ENCODE peak calls at places on chromosomes 5 and 9, in seven cellular contexts. One of them, this sample, is unnamed.

GRCh38 chr5:170468633-170469032 is 35.2 kb upstream of the KCNIP1 start:
- DNase-seq in prostate gland: no peak
- DNase-seq in GM04503: no peak
- DNase-seq in AG10803: no peak
- DNase-seq in epithelial cell of esophagus: no peak
- DNase-seq in GM13976: no peak
- DNase-seq in SW480: no peak
- DNase-seq in this sample: no peak

GRCh38 chr5:73272351-73272750 is 99.4 kb downstream of the TMEM174 start:
- DNase-seq in prostate gland: no peak
- DNase-seq in GM04503: no peak
- DNase-seq in AG10803: peak
- DNase-seq in epithelial cell of esophagus: peak
- DNase-seq in GM13976: no peak
- DNase-seq in SW480: no peak
- DNase-seq in this sample: peak

GRCh38 chr5:175823731-175824525 is 47.5 kb upstream of the CPLX2 start:
- DNase-seq in prostate gland: no peak
- DNase-seq in GM04503: no peak
- DNase-seq in AG10803: no peak
- DNase-seq in epithelial cell of esophagus: no peak
- DNase-seq in GM13976: no peak
- DNase-seq in SW480: no peak
- DNase-seq in this sample: no peak

GRCh38 chr9:137666505-137666809 is 47.7 kb downstream of the EHMT1 start:
- DNase-seq in prostate gland: no peak
- DNase-seq in GM04503: no peak
- DNase-seq in AG10803: no peak
- DNase-seq in epithelial cell of esophagus: no peak
- DNase-seq in GM13976: no peak
- DNase-seq in SW480: no peak
- DNase-seq in this sample: no peak

GRCh38 chr9:81380960-81381359 is 308.4 kb downstream of the TLE1 start:
- DNase-seq in prostate gland: no peak
- DNase-seq in GM04503: no peak
- DNase-seq in AG10803: no peak
- DNase-seq in epithelial cell of esophagus: no peak
- DNase-seq in GM13976: no peak
- DNase-seq in SW480: no peak
- DNase-seq in this sample: peak

GRCh38 chr9:12972608-12973589 is 198.1 kb downstream of the LURAP1L start:
- DNase-seq in prostate gland: peak
- DNase-seq in GM04503: no peak
- DNase-seq in AG10803: no peak
- DNase-seq in epithelial cell of esophagus: no peak
- DNase-seq in GM13976: no peak
- DNase-seq in SW480: no peak
- DNase-seq in this sample: no peak

GRCh38 chr9:120712539-120713031 is 1.7 kb downstream of the MEGF9 start:
- DNase-seq in prostate gland: no peak
- DNase-seq in GM04503: no peak
- DNase-seq in AG10803: no peak
- DNase-seq in epithelial cell of esophagus: peak
- DNase-seq in GM13976: no peak
- DNase-seq in SW480: no peak
- DNase-seq in this sample: no peak

GRCh38 chr9:95018099-95018927 is 291.8 kb downstream of the AOPEP start:
- DNase-seq in prostate gland: peak
- DNase-seq in GM04503: peak
- DNase-seq in AG10803: peak
- DNase-seq in epithelial cell of esophagus: peak
- DNase-seq in GM13976: no peak
- DNase-seq in SW480: no peak
- DNase-seq in this sample: peak

GRCh38 chr9:114223564-114224246 is 68.4 kb downstream of the COL27A1 start:
- DNase-seq in prostate gland: no peak
- DNase-seq in GM04503: no peak
- DNase-seq in AG10803: peak
- DNase-seq in epithelial cell of esophagus: peak
- DNase-seq in GM13976: no peak
- DNase-seq in SW480: peak
- DNase-seq in this sample: peak

GRCh38 chr5:86170194-86170593 is 447.5 kb upstream of the COX7C start:
- DNase-seq in prostate gland: no peak
- DNase-seq in GM04503: no peak
- DNase-seq in AG10803: no peak
- DNase-seq in epithelial cell of esophagus: no peak
- DNase-seq in GM13976: no peak
- DNase-seq in SW480: no peak
- DNase-seq in this sample: no peak

GRCh38 chr5:82347213-82347947 is 69.2 kb upstream of the RPS23 start:
- DNase-seq in prostate gland: no peak
- DNase-seq in GM04503: no peak
- DNase-seq in AG10803: peak
- DNase-seq in epithelial cell of esophagus: peak
- DNase-seq in GM13976: no peak
- DNase-seq in SW480: no peak
- DNase-seq in this sample: no peak

GRCh38 chr5:473344-474192 is 30.6 kb downstream of the EXOC3 start:
- DNase-seq in prostate gland: no peak
- DNase-seq in GM04503: no peak
- DNase-seq in AG10803: peak
- DNase-seq in epithelial cell of esophagus: peak
- DNase-seq in GM13976: no peak
- DNase-seq in SW480: peak
- DNase-seq in this sample: peak

GRCh38 chr9:18905033-18905882 is 127.8 kb downstream of the SAXO1 start:
- DNase-seq in prostate gland: no peak
- DNase-seq in GM04503: no peak
- DNase-seq in AG10803: peak
- DNase-seq in epithelial cell of esophagus: no peak
- DNase-seq in GM13976: no peak
- DNase-seq in SW480: no peak
- DNase-seq in this sample: peak

GRCh38 chr5:15560421-15560820 is 60.4 kb downstream of the FBXL7 start:
- DNase-seq in prostate gland: no peak
- DNase-seq in GM04503: no peak
- DNase-seq in AG10803: peak
- DNase-seq in epithelial cell of esophagus: peak
- DNase-seq in GM13976: no peak
- DNase-seq in SW480: no peak
- DNase-seq in this sample: no peak

GRCh38 chr9:132166599-132166998 is 4.7 kb downstream of the NTNG2 start:
- DNase-seq in prostate gland: no peak
- DNase-seq in GM04503: no peak
- DNase-seq in AG10803: no peak
- DNase-seq in epithelial cell of esophagus: peak
- DNase-seq in GM13976: no peak
- DNase-seq in SW480: no peak
- DNase-seq in this sample: no peak

GRCh38 chr5:80284720-80285119 is 28.9 kb upstream of the SERINC5 start:
- DNase-seq in prostate gland: no peak
- DNase-seq in GM04503: no peak
- DNase-seq in AG10803: no peak
- DNase-seq in epithelial cell of esophagus: no peak
- DNase-seq in GM13976: no peak
- DNase-seq in SW480: no peak
- DNase-seq in this sample: no peak

GRCh38 chr5:98902733-98903132 is 26.1 kb downstream of the CHD1 start:
- DNase-seq in prostate gland: no peak
- DNase-seq in GM04503: no peak
- DNase-seq in AG10803: peak
- DNase-seq in epithelial cell of esophagus: peak
- DNase-seq in GM13976: no peak
- DNase-seq in SW480: no peak
- DNase-seq in this sample: peak

GRCh38 chr9:27394826-27395201 is 97.9 kb upstream of the EQTN start:
- DNase-seq in prostate gland: no peak
- DNase-seq in GM04503: no peak
- DNase-seq in AG10803: no peak
- DNase-seq in epithelial cell of esophagus: peak
- DNase-seq in GM13976: no peak
- DNase-seq in SW480: no peak
- DNase-seq in this sample: no peak

GRCh38 chr5:111948517-111948916 is 191.5 kb upstream of the NREP start:
- DNase-seq in prostate gland: no peak
- DNase-seq in GM04503: peak
- DNase-seq in AG10803: peak
- DNase-seq in epithelial cell of esophagus: peak
- DNase-seq in GM13976: no peak
- DNase-seq in SW480: no peak
- DNase-seq in this sample: peak

GRCh38 chr9:81878530-81878929 is 49.7 kb upstream of the SPATA31D4 start:
- DNase-seq in prostate gland: no peak
- DNase-seq in GM04503: no peak
- DNase-seq in AG10803: no peak
- DNase-seq in epithelial cell of esophagus: no peak
- DNase-seq in GM13976: no peak
- DNase-seq in SW480: no peak
- DNase-seq in this sample: peak

GRCh38 chr9:122835313-122835731 is 6.9 kb upstream of the PDCL start:
- DNase-seq in prostate gland: no peak
- DNase-seq in GM04503: no peak
- DNase-seq in AG10803: no peak
- DNase-seq in epithelial cell of esophagus: no peak
- DNase-seq in GM13976: peak
- DNase-seq in SW480: peak
- DNase-seq in this sample: no peak

GRCh38 chr5:131671994-131672655 is 37.1 kb upstream of the RAPGEF6 start:
- DNase-seq in prostate gland: peak
- DNase-seq in GM04503: peak
- DNase-seq in AG10803: peak
- DNase-seq in epithelial cell of esophagus: no peak
- DNase-seq in GM13976: no peak
- DNase-seq in SW480: no peak
- DNase-seq in this sample: peak

GRCh38 chr5:126736141-126736540 is 40.8 kb upstream of the LMNB1 start:
- DNase-seq in prostate gland: no peak
- DNase-seq in GM04503: no peak
- DNase-seq in AG10803: no peak
- DNase-seq in epithelial cell of esophagus: peak
- DNase-seq in GM13976: no peak
- DNase-seq in SW480: no peak
- DNase-seq in this sample: no peak

GRCh38 chr5:145856285-145856818 is 16.5 kb downstream of the GRXCR2 start:
- DNase-seq in prostate gland: peak
- DNase-seq in GM04503: no peak
- DNase-seq in AG10803: peak
- DNase-seq in epithelial cell of esophagus: peak
- DNase-seq in GM13976: peak
- DNase-seq in SW480: peak
- DNase-seq in this sample: peak

GRCh38 chr5:119966028-119966427 is 336.7 kb downstream of the FAM170A start:
- DNase-seq in prostate gland: no peak
- DNase-seq in GM04503: no peak
- DNase-seq in AG10803: peak
- DNase-seq in epithelial cell of esophagus: no peak
- DNase-seq in GM13976: no peak
- DNase-seq in SW480: no peak
- DNase-seq in this sample: no peak

GRCh38 chr5:13993926-13994325 is 49.4 kb upstream of the DNAH5 start:
- DNase-seq in prostate gland: no peak
- DNase-seq in GM04503: no peak
- DNase-seq in AG10803: no peak
- DNase-seq in epithelial cell of esophagus: no peak
- DNase-seq in GM13976: no peak
- DNase-seq in SW480: no peak
- DNase-seq in this sample: no peak

GRCh38 chr5:15844871-15845270 is 334.7 kb downstream of the MARCHF11 start:
- DNase-seq in prostate gland: no peak
- DNase-seq in GM04503: no peak
- DNase-seq in AG10803: no peak
- DNase-seq in epithelial cell of esophagus: no peak
- DNase-seq in GM13976: no peak
- DNase-seq in SW480: no peak
- DNase-seq in this sample: no peak

GRCh38 chr9:27340876-27341540 is 44.1 kb upstream of the EQTN start:
- DNase-seq in prostate gland: no peak
- DNase-seq in GM04503: no peak
- DNase-seq in AG10803: peak
- DNase-seq in epithelial cell of esophagus: no peak
- DNase-seq in GM13976: no peak
- DNase-seq in SW480: no peak
- DNase-seq in this sample: peak

GRCh38 chr9:89445801-89446228 is 52.1 kb downstream of the SEMA4D start:
- DNase-seq in prostate gland: no peak
- DNase-seq in GM04503: no peak
- DNase-seq in AG10803: no peak
- DNase-seq in epithelial cell of esophagus: no peak
- DNase-seq in GM13976: no peak
- DNase-seq in SW480: no peak
- DNase-seq in this sample: no peak

GRCh38 chr9:82456621-82457020 is 468.0 kb downstream of the SPATA31D1 start:
- DNase-seq in prostate gland: no peak
- DNase-seq in GM04503: peak
- DNase-seq in AG10803: peak
- DNase-seq in epithelial cell of esophagus: peak
- DNase-seq in GM13976: no peak
- DNase-seq in SW480: no peak
- DNase-seq in this sample: peak

GRCh38 chr9:92463989-92464388 is 18.3 kb downstream of the ASPN start:
- DNase-seq in prostate gland: no peak
- DNase-seq in GM04503: peak
- DNase-seq in AG10803: peak
- DNase-seq in epithelial cell of esophagus: peak
- DNase-seq in GM13976: no peak
- DNase-seq in SW480: no peak
- DNase-seq in this sample: peak

GRCh38 chr5:173855162-173855994 is 32.8 kb upstream of the CPEB4 start:
- DNase-seq in prostate gland: no peak
- DNase-seq in GM04503: no peak
- DNase-seq in AG10803: no peak
- DNase-seq in epithelial cell of esophagus: no peak
- DNase-seq in GM13976: no peak
- DNase-seq in SW480: no peak
- DNase-seq in this sample: peak

GRCh38 chr5:174073088-174073487 is 27.6 kb downstream of the NSG2 start:
- DNase-seq in prostate gland: no peak
- DNase-seq in GM04503: no peak
- DNase-seq in AG10803: no peak
- DNase-seq in epithelial cell of esophagus: no peak
- DNase-seq in GM13976: no peak
- DNase-seq in SW480: no peak
- DNase-seq in this sample: no peak

GRCh38 chr9:93226819-93227218 is 42.9 kb downstream of the WNK2 start:
- DNase-seq in prostate gland: no peak
- DNase-seq in GM04503: no peak
- DNase-seq in AG10803: no peak
- DNase-seq in epithelial cell of esophagus: no peak
- DNase-seq in GM13976: no peak
- DNase-seq in SW480: no peak
- DNase-seq in this sample: no peak

GRCh38 chr5:150464554-150465012 is 15.0 kb upstream of the RPS14 start:
- DNase-seq in prostate gland: no peak
- DNase-seq in GM04503: no peak
- DNase-seq in AG10803: peak
- DNase-seq in epithelial cell of esophagus: no peak
- DNase-seq in GM13976: no peak
- DNase-seq in SW480: no peak
- DNase-seq in this sample: no peak

GRCh38 chr5:120615967-120616645 is 152.0 kb downstream of the PRR16 start:
- DNase-seq in prostate gland: no peak
- DNase-seq in GM04503: peak
- DNase-seq in AG10803: peak
- DNase-seq in epithelial cell of esophagus: peak
- DNase-seq in GM13976: no peak
- DNase-seq in SW480: no peak
- DNase-seq in this sample: peak

GRCh38 chr5:163310992-163311391 is 126.4 kb upstream of the CCNG1 start:
- DNase-seq in prostate gland: no peak
- DNase-seq in GM04503: no peak
- DNase-seq in AG10803: no peak
- DNase-seq in epithelial cell of esophagus: no peak
- DNase-seq in GM13976: no peak
- DNase-seq in SW480: no peak
- DNase-seq in this sample: no peak

This sample was measured in renal cortical epithelial cell.